ENCODE peak calls at places on chromosome 9, in seven cellular contexts. N is brain microvascular endothelial cell, U is RWPE2, A is uterus, G is BJ, F is cardiac fibroblast, Y is astrocyte of the spinal cord. T is an unnamed sample.

GRCh38 chr9:20623021-20623747 is 885 bp upstream of the MLLT3 start:
- DNase-seq in F (peak; percentile 12), G (no peak), Y (no peak), N (peak; percentile 14), U (no peak), A (no peak), T (no peak)

GRCh38 chr9:135296783-135297715 is 182.5 kb upstream of the PPP1R26 start:
- DNase-seq in G (no peak), A (no peak), U (no peak), F (no peak), N (no peak), Y (no peak), T (peak; percentile 46)

GRCh38 chr9:38417003-38417965 is 7.0 kb downstream of the IGFBPL1 start:
- DNase-seq in U (no peak), F (no peak), A (no peak), N (no peak), Y (no peak), G (no peak), T (no peak)

GRCh38 chr9:122402403-122403268 is 31.8 kb downstream of the PTGS1 start:
- DNase-seq in Y (peak; percentile 93), G (peak; percentile 85), N (peak; percentile 97), F (peak; percentile 98), A (no peak), U (no peak), T (no peak)

GRCh38 chr9:124482431-124483031 is 24.7 kb downstream of the NR5A1 start:
- DNase-seq in Y (no peak), F (no peak), U (no peak), A (no peak), G (no peak), N (no peak), T (no peak)

GRCh38 chr9:95508242-95508967 is 8.4 kb downstream of the PTCH1 start:
- DNase-seq in F (no peak), U (no peak), G (no peak), A (no peak), Y (no peak), N (no peak), T (no peak)

GRCh38 chr9:133787749-133788015 is 49.5 kb upstream of the SARDH start:
- DNase-seq in A (no peak), N (no peak), F (peak; percentile 36), G (no peak), Y (peak; percentile 36), U (no peak), T (no peak)

GRCh38 chr9:90999425-91000397 is 198.1 kb downstream of the SYK start:
- DNase-seq in N (no peak), Y (no peak), A (no peak), F (no peak), G (no peak), U (no peak), T (no peak)

GRCh38 chr9:68492801-68493200 is 47.9 kb downstream of the TMEM252 start:
- DNase-seq in Y (no peak), A (no peak), U (no peak), G (no peak), F (no peak), N (no peak), T (no peak)

GRCh38 chr9:16385590-16386578 is 484.6 kb downstream of the BNC2 start:
- DNase-seq in G (no peak), F (peak; percentile 77), N (no peak), U (no peak), Y (peak; percentile 63), A (no peak), T (peak; percentile 57)

GRCh38 chr9:133238272-133238850 is 29.3 kb upstream of the OBP2B start:
- DNase-seq in A (peak; percentile 81), G (no peak), F (peak; percentile 73), U (no peak), Y (peak; percentile 2), N (peak; percentile 26), T (peak; percentile 74)

GRCh38 chr9:123336455-123336854 is 19.5 kb upstream of the CRB2 start:
- DNase-seq in U (no peak), A (no peak), G (no peak), N (no peak), F (no peak), Y (no peak), T (no peak)

GRCh38 chr9:33377089-33377715 is 25.2 kb downstream of the AQP7 start:
- DNase-seq in A (no peak), U (no peak), N (no peak), G (no peak), Y (no peak), F (no peak), T (no peak)

DNA sequence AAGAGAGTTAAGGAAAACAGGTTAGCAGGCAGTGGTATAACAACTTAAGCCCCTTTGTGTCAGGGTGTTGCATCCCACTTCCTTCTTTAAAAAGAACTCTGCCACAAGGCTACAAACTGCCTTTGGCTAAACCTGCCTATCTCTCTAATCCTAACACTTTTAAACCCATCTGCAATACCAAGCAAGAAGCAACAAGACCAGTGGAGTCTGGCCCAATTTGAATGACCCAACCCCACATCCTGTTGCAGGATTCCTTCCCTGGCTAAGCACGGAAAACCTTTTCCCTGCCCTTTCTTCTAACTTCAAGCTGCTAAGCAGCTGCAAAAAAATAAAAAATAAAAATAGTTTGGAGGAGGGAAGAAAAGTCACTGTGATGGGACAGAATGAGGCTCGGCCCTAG is 27.1 kb downstream of the ABCA1 start:
- DNase-seq in A (no peak), U (no peak), F (peak; percentile 26), N (no peak), G (no peak), Y (no peak), T (no peak)
- H3K4me3 ChIP-seq in A (no peak overlapping the region), U (no peak overlapping the region), F (no peak overlapping the region), N (no peak overlapping the region), G (no peak overlapping the region), Y (no peak overlapping the region), T (no peak overlapping the region)

GRCh38 chr9:88390371-88390990 is 2.2 kb downstream of the SPIN1 start:
- DNase-seq in F (no peak), A (no peak), Y (no peak), U (no peak), G (no peak), N (no peak), T (no peak)

GRCh38 chr9:88388203-88388885 is at the start of gene SPIN1:
- DNase-seq in Y (peak; percentile 56), F (peak; percentile 84), A (peak; percentile 87), G (no peak), U (peak; percentile 75), N (peak; percentile 49), T (peak; percentile 82)

GRCh38 chr9:88387733-88388202 is 476 bp upstream of the SPIN1 start:
- DNase-seq in N (peak; percentile 53), Y (peak; percentile 64), F (peak; percentile 64), A (peak; percentile 57), U (peak; percentile 68), G (no peak), T (peak; percentile 82)

GRCh38 chr9:88387035-88387732 is 1.1 kb upstream of the SPIN1 start:
- DNase-seq in F (peak; percentile 60), N (peak; percentile 43), U (no peak), G (no peak), Y (peak; percentile 57), A (peak; percentile 26), T (peak; percentile 74)

GRCh38 chr9:88388886-88389617 is 808 bp downstream of the SPIN1 start:
- DNase-seq in G (no peak), F (peak; percentile 70), U (peak; percentile 53), N (peak; percentile 62), Y (peak; percentile 67), A (peak; percentile 64), T (peak; percentile 77)
- TF ChIP-seq CTCF in G (peak; percentile 0), F (no peak), U (peak; percentile 68), N (no peak), Y (no peak), A (no peak), T (no peak)

DNA sequence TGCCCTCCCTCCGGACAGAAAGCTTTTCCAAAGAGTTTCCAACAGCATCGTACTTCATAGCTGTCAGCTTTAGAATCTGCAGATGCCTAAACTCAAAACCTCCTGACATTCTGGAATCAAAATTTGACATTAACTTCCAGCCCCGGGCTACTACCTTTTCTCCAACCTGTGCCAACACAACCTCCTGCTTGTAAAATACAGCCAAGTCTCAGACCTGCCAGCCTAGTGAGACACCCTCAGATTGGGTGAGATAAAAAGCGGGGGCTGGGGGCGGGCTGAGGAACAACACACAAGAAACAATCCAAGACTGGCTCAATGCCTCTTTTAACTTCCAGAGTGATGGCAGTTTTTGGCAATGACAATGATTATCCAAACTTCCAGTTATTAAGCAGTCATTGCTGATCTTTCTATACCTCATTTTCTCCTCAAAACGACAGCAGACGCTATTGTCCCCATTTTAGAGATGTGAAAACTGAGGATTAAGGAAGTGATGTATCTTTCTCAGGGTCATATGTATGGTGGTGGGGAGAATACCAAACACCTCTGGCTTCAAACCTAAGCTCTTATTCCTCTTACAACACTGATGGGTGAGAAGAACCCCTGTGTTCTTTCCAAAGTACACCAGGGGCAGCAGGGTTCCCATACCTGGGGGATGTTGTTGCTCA is 1.2 kb downstream of the TNC start:
- DNase-seq in Y (no peak), U (peak; percentile 67), N (no peak), G (no peak), A (no peak), F (no peak), T (no peak)
- H3K4me3 ChIP-seq in Y (peak overlapping the region; percentile 58), U (peak overlapping the region; percentile 35), N (peak overlapping the region; percentile 20), G (peak overlapping the region; percentile 50), A (peak overlapping the region; percentile 43), F (no peak overlapping the region), T (peak overlapping the region; percentile 70)

GRCh38 chr9:92146610-92147009 is 31.4 kb upstream of the SPTLC1 start:
- DNase-seq in Y (peak; percentile 55), U (no peak), F (peak; percentile 59), N (no peak), A (peak; percentile 43), G (no peak), T (no peak)

GRCh38 chr9:92151691-92152393 is 36.6 kb upstream of the SPTLC1 start:
- DNase-seq in N (peak; percentile 87), F (peak; percentile 68), U (no peak), Y (peak; percentile 81), G (no peak), A (peak; percentile 49), T (no peak)

GRCh38 chr9:92147854-92148184 is 32.6 kb upstream of the SPTLC1 start:
- DNase-seq in Y (no peak), G (no peak), F (no peak), A (no peak), N (peak; percentile 24), U (no peak), T (no peak)

GRCh38 chr9:92142329-92142728 is 27.1 kb upstream of the SPTLC1 start:
- DNase-seq in A (no peak), Y (no peak), F (no peak), G (no peak), N (no peak), U (no peak), T (no peak)

DNA sequence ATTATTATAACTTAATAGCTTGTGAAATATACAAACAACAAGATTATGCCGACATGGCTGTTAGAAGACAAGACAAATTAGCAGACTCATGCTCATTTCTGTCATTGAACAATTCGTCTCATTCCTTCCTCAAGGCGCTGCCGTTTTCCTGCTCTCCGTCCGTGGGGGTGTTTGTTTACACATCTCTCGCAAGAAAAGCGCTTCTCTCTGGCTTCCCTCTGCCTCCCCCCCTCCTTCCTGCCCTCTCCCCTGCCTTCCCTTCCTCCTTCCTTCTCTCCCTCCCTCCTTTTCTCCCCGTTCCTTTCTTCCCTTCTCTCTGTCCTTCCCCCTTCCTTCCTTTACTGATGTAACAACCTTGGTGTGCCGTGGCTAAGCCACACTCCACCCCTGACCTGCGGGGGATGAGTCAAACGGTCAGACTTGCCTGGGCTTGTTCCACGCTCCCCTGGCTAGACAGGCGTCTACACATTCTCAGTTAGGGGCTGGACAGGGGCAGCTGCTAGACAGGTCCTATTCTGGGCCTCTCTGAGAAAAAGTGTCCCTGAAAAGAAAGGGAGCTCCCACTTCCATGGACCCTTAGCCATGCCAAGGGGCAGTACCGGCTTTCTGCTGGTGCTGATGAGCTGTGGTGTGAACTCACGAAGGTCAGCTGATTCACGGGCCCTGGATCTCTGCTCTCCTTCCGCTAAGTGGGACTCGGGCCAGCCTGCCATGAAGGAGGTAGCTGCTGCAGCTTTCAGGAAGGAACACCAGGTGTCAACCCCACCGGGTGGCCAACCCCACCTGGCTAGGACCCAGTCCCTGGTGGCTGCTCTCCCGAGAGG is 32.0 kb upstream of the SPTLC1 start:
- DNase-seq in F (peak; percentile 84), A (peak; percentile 83), G (peak; percentile 66), Y (peak; percentile 94), N (peak; percentile 98), U (peak; percentile 84), T (no peak)
- TF ChIP-seq CTCF in F (peak; percentile 28), A (peak; percentile 22), G (peak; percentile 41), Y (peak; percentile 7), N (peak; percentile 29), U (no peak), T (no peak)

T was measured in coronary artery.